ENCODE peak calls at places on chromosome 1, in eight cellular contexts. One of them, this sample, is unnamed.

GRCh38 chr1:88053065-88053464 is 631.0 kb upstream of the PKN2 start:
- DNase-seq in omental fat pad: no peak
- DNase-seq in neural crest cell: no peak
- DNase-seq in adipocyte: no peak
- DNase-seq in mucosa of gallbladder: no peak
- DNase-seq in T47D: no peak
- DNase-seq in stimulated activated CD8-positive, alpha-beta memory T cell treated with anti-CD3 and anti-CD28 coated beads, Interleukin-4, amount 100 ng/mL, for 48 hours: no peak
- DNase-seq in MCF 10A: no peak
- DNase-seq in this sample: no peak

GRCh38 chr1:183241446-183241845 is 55.4 kb downstream of the LAMC2 start:
- DNase-seq in omental fat pad: no peak
- DNase-seq in neural crest cell: no peak
- DNase-seq in adipocyte: peak
- DNase-seq in mucosa of gallbladder: no peak
- DNase-seq in T47D: no peak
- DNase-seq in stimulated activated CD8-positive, alpha-beta memory T cell treated with anti-CD3 and anti-CD28 coated beads, Interleukin-4, amount 100 ng/mL, for 48 hours: no peak
- DNase-seq in MCF 10A: no peak
- DNase-seq in this sample: no peak

GRCh38 chr1:226979517-226980121 is 39.5 kb downstream of the COQ8A start:
- DNase-seq in omental fat pad: no peak
- DNase-seq in neural crest cell: no peak
- DNase-seq in adipocyte: no peak
- DNase-seq in mucosa of gallbladder: no peak
- DNase-seq in T47D: no peak
- DNase-seq in stimulated activated CD8-positive, alpha-beta memory T cell treated with anti-CD3 and anti-CD28 coated beads, Interleukin-4, amount 100 ng/mL, for 48 hours: no peak
- DNase-seq in MCF 10A: no peak
- DNase-seq in this sample: no peak

GRCh38 chr1:180482425-180483275 is 19.7 kb downstream of the ACBD6 start:
- DNase-seq in omental fat pad: no peak
- DNase-seq in neural crest cell: peak
- DNase-seq in adipocyte: peak
- DNase-seq in mucosa of gallbladder: peak
- DNase-seq in T47D: peak
- DNase-seq in stimulated activated CD8-positive, alpha-beta memory T cell treated with anti-CD3 and anti-CD28 coated beads, Interleukin-4, amount 100 ng/mL, for 48 hours: no peak
- DNase-seq in MCF 10A: peak
- DNase-seq in this sample: peak

GRCh38 chr1:216531308-216532239 is 108.3 kb upstream of the USH2A start:
- DNase-seq in omental fat pad: no peak
- DNase-seq in neural crest cell: no peak
- DNase-seq in adipocyte: peak
- DNase-seq in mucosa of gallbladder: no peak
- DNase-seq in T47D: peak
- DNase-seq in stimulated activated CD8-positive, alpha-beta memory T cell treated with anti-CD3 and anti-CD28 coated beads, Interleukin-4, amount 100 ng/mL, for 48 hours: no peak
- DNase-seq in MCF 10A: no peak
- DNase-seq in this sample: peak

GRCh38 chr1:57319165-57319564 is 104.7 kb downstream of the DAB1 start:
- DNase-seq in omental fat pad: no peak
- DNase-seq in neural crest cell: no peak
- DNase-seq in adipocyte: peak
- DNase-seq in mucosa of gallbladder: no peak
- DNase-seq in T47D: no peak
- DNase-seq in stimulated activated CD8-positive, alpha-beta memory T cell treated with anti-CD3 and anti-CD28 coated beads, Interleukin-4, amount 100 ng/mL, for 48 hours: no peak
- DNase-seq in MCF 10A: peak
- DNase-seq in this sample: peak

GRCh38 chr1:167955915-167956314 is 19.0 kb upstream of the MPC2 start:
- DNase-seq in omental fat pad: no peak
- DNase-seq in neural crest cell: no peak
- DNase-seq in adipocyte: no peak
- DNase-seq in mucosa of gallbladder: no peak
- DNase-seq in T47D: no peak
- DNase-seq in stimulated activated CD8-positive, alpha-beta memory T cell treated with anti-CD3 and anti-CD28 coated beads, Interleukin-4, amount 100 ng/mL, for 48 hours: no peak
- DNase-seq in MCF 10A: no peak
- DNase-seq in this sample: no peak

GRCh38 chr1:212292250-212292924 is 7.2 kb downstream of the PPP2R5A start:
- DNase-seq in omental fat pad: no peak
- DNase-seq in neural crest cell: no peak
- DNase-seq in adipocyte: no peak
- DNase-seq in mucosa of gallbladder: no peak
- DNase-seq in T47D: no peak
- DNase-seq in stimulated activated CD8-positive, alpha-beta memory T cell treated with anti-CD3 and anti-CD28 coated beads, Interleukin-4, amount 100 ng/mL, for 48 hours: no peak
- DNase-seq in MCF 10A: no peak
- DNase-seq in this sample: no peak

GRCh38 chr1:182374101-182374834 is 17.3 kb downstream of the GLUL start:
- DNase-seq in omental fat pad: no peak
- DNase-seq in neural crest cell: no peak
- DNase-seq in adipocyte: no peak
- DNase-seq in mucosa of gallbladder: no peak
- DNase-seq in T47D: no peak
- DNase-seq in stimulated activated CD8-positive, alpha-beta memory T cell treated with anti-CD3 and anti-CD28 coated beads, Interleukin-4, amount 100 ng/mL, for 48 hours: no peak
- DNase-seq in MCF 10A: no peak
- DNase-seq in this sample: no peak